ENCODE peak calls at places on chromosomes 4 and X, in five cellular contexts. D is tibial nerve, U is AG09309, Q is activated T-cell treated with anti-CD3 and anti-CD28 coated beads for 4 hours, Z is left cardiac atrium. K is an unnamed sample.

GRCh38 chrX:18146954-18147353 is 73.7 kb downstream of the BEND2 start:
- DNase-seq in D (no peak), U (no peak), Q (no peak), Z (no peak), K (no peak)

GRCh38 chr4:165787516-165788274 is 85.3 kb upstream of the TLL1 start:
- DNase-seq in D (no peak), U (no peak), Q (no peak), Z (no peak), K (no peak)

GRCh38 chr4:147837435-147837834 is 105.5 kb downstream of the ARHGAP10 start:
- DNase-seq in D (no peak), U (no peak), Q (no peak), Z (no peak), K (no peak)

GRCh38 chr4:23789765-23790164 is 100.1 kb downstream of the PPARGC1A start:
- DNase-seq in D (peak), U (peak), Q (no peak), Z (peak), K (peak)

GRCh38 chr4:833156-833555 is 7.2 kb upstream of the CPLX1 start:
- DNase-seq in D (no peak), U (no peak), Q (no peak), Z (no peak), K (peak)

GRCh38 chrX:135516376-135516775 is 4.1 kb upstream of the INTS6L start:
- DNase-seq in D (no peak), U (no peak), Q (no peak), Z (no peak), K (no peak)

GRCh38 chr4:125389713-125390112 is 75.0 kb downstream of the FAT4 start:
- DNase-seq in D (no peak), U (peak), Q (no peak), Z (no peak), K (no peak)

GRCh38 chrX:122517781-122518180 is 666.3 kb upstream of the GRIA3 start:
- DNase-seq in D (no peak), U (no peak), Q (no peak), Z (no peak), K (no peak)

GRCh38 chrX:154603438-154604430 is 15.3 kb downstream of the CTAG1B start:
- DNase-seq in D (no peak), U (no peak), Q (no peak), Z (peak), K (no peak)

GRCh38 chr4:8247047-8247930 is 22.3 kb upstream of the HTRA3 start:
- DNase-seq in D (peak), U (no peak), Q (no peak), Z (peak), K (peak)

GRCh38 chr4:37502070-37502469 is 184.1 kb downstream of the RELL1 start:
- DNase-seq in D (no peak), U (no peak), Q (no peak), Z (no peak), K (peak)